ENCODE peak calls at places on chromosome 19, in nine cellular contexts. X is kidney epithelial cell; W is fibroblast of pulmonary artery; U is non-pigmented ciliary epithelial cell; I is activated naive CD8-positive, alpha-beta T cell treated with anti-CD3 and anti-CD28 coated beads, Interleukin-2, amount 50 U/mL, for 16 hours; F is choroid plexus epithelial cell; H is posterior vena cava; T is left kidney; E is NB4. K is an unnamed sample.

GRCh38 chr19:32240316-32240715 is 105.1 kb upstream of the ZNF507 start:
- DNase-seq in F (no peak), X (no peak), I (no peak), T (no peak), U (no peak), W (no peak), E (no peak), H (no peak), K (no peak)

GRCh38 chr19:48480151-48480475 is 10.9 kb downstream of the CYTH2 start:
- DNase-seq in E (no peak), I (no peak), T (peak), X (no peak), W (no peak), U (no peak), H (peak), F (peak), K (no peak)

GRCh38 chr19:51365211-51366049 is 758 bp downstream of the ETFB start:
- DNase-seq in H (no peak), U (no peak), X (no peak), F (peak), W (peak), T (peak), E (peak), I (no peak), K (peak)

GRCh38 chr19:23286477-23286876 is 36.3 kb upstream of the ZNF724 start:
- DNase-seq in U (no peak), F (no peak), T (no peak), W (no peak), E (peak), I (no peak), X (no peak), H (no peak), K (no peak)

GRCh38 chr19:33535176-33535575 is 13.6 kb upstream of the PEPD start:
- DNase-seq in H (no peak), W (peak), X (no peak), T (no peak), F (no peak), E (no peak), I (no peak), U (peak), K (no peak)

GRCh38 chr19:40314646-40315045 is 29.5 kb upstream of the AKT2 start:
- DNase-seq in T (no peak), W (no peak), H (no peak), I (no peak), U (no peak), E (peak), F (no peak), X (no peak), K (no peak)

GRCh38 chr19:50460161-50460765 is 16.0 kb upstream of the EMC10 start:
- DNase-seq in H (no peak), X (peak), I (no peak), U (no peak), T (peak), F (peak), W (peak), E (peak), K (peak)

GRCh38 chr19:44903602-44904425 is 1.8 kb upstream of the APOE start:
- DNase-seq in I (peak), H (peak), W (peak), X (no peak), U (no peak), T (peak), F (peak), E (peak), K (peak)

GRCh38 chr19:29837448-29837961 is 25.7 kb downstream of the CCNE1 start:
- DNase-seq in H (peak), F (no peak), E (no peak), X (no peak), T (no peak), I (peak), U (no peak), W (no peak), K (no peak)

GRCh38 chr19:28971011-28971410 is 241.9 kb downstream of the UQCRFS1 start:
- DNase-seq in T (peak), H (no peak), F (peak), U (no peak), I (no peak), E (no peak), X (no peak), W (peak), K (no peak)

GRCh38 chr19:53432088-53432661 is 391 bp downstream of the ZNF761 start:
- DNase-seq in U (no peak), W (peak), X (no peak), T (peak), H (no peak), I (no peak), E (peak), F (peak), K (peak)

GRCh38 chr19:39927076-39927475 is 7.4 kb downstream of the FCGBP start:
- DNase-seq in I (no peak), U (no peak), W (no peak), X (no peak), T (no peak), E (no peak), H (no peak), F (no peak), K (no peak)

GRCh38 chr19:40219721-40220276 is 1.6 kb upstream of the TTC9B start:
- DNase-seq in U (peak), T (no peak), E (no peak), H (no peak), W (peak), X (peak), I (no peak), F (peak), K (peak)

GRCh38 chr19:49997709-49998108 is 27.5 kb downstream of the VRK3 start:
- DNase-seq in X (no peak), I (no peak), W (peak), E (peak), U (no peak), H (no peak), F (peak), T (peak), K (no peak)

GRCh38 chr19:6654347-6655310 is 15.3 kb downstream of the TNFSF14 start:
- DNase-seq in U (no peak), W (no peak), F (no peak), E (peak), H (no peak), T (no peak), I (no peak), X (no peak), K (no peak)

GRCh38 chr19:18063463-18063862 is 23.3 kb downstream of the IL12RB1 start:
- DNase-seq in I (no peak), X (no peak), H (no peak), F (no peak), W (no peak), U (no peak), T (no peak), E (peak), K (no peak)

GRCh38 chr19:40270362-40271089 is 14.6 kb downstream of the AKT2 start:
- DNase-seq in E (no peak), U (no peak), I (no peak), W (no peak), F (no peak), X (no peak), H (no peak), T (no peak), K (no peak)

GRCh38 chr19:46471116-46471733 is at the start of gene PNMA8A:
- DNase-seq in I (no peak), X (no peak), F (peak), T (peak), H (peak), W (peak), E (no peak), U (no peak), K (peak)

GRCh38 chr19:21668072-21668471 is 99.3 kb downstream of the ZNF100 start:
- DNase-seq in U (no peak), X (no peak), E (no peak), I (no peak), T (no peak), W (no peak), H (no peak), F (no peak), K (no peak)

GRCh38 chr19:15328312-15328711 is 4.0 kb downstream of the BRD4 start:
- DNase-seq in W (no peak), I (no peak), T (peak), F (no peak), E (no peak), H (no peak), X (no peak), U (no peak), K (no peak)

GRCh38 chr19:19526581-19527370 is 1.9 kb upstream of the YJEFN3 start:
- DNase-seq in I (no peak), U (no peak), T (peak), F (no peak), E (peak), X (no peak), H (no peak), W (no peak), K (no peak)

GRCh38 chr19:2221918-2222317 is 14.2 kb downstream of the PLEKHJ1 start:
- DNase-seq in U (no peak), F (peak), E (no peak), X (no peak), I (no peak), W (no peak), H (no peak), T (no peak), K (no peak)

GRCh38 chr19:58408152-58409009 is at the start of gene ZNF584:
- DNase-seq in W (peak), X (peak), I (peak), E (peak), H (peak), F (peak), U (peak), T (peak), K (peak)

GRCh38 chr19:54477650-54478049 is 4.6 kb upstream of the CDC42EP5 start:
- DNase-seq in H (no peak), F (peak), U (no peak), W (no peak), X (no peak), I (no peak), T (no peak), E (no peak), K (no peak)

K was measured in HFFc6.